ENCODE peak calls at places on chromosomes 12 and 14, in nine cellular contexts. G, Q, Z, I, O, H, M, W and U are unnamed samples.

GRCh38 chr12:14416658-14417057 is 51.2 kb downstream of the ATF7IP start:
- DNase-seq in G (no peak), Q (peak; percentile 77), Z (no peak), I (peak; percentile 75), O (no peak), H (peak; percentile 86), M (no peak), W (no peak), U (peak; percentile 16)

GRCh38 chr14:100436745-100437406 is 113.7 kb downstream of the SLC25A47 start:
- DNase-seq in G (no peak), Q (no peak), Z (no peak), I (no peak), O (no peak), H (no peak), M (no peak), W (no peak), U (no peak)

GRCh38 chr14:49581209-49581960 is 4.8 kb downstream of the RPS29 start:
- DNase-seq in G (no peak), Q (no peak), Z (no peak), I (no peak), O (no peak), H (no peak), M (no peak), W (no peak), U (no peak)

GRCh38 chr14:56463491-56463890 is 116.1 kb upstream of the TMEM260 start:
- DNase-seq in G (no peak), Q (no peak), Z (no peak), I (no peak), O (no peak), H (no peak), M (no peak), W (no peak), U (no peak)

GRCh38 chr14:87250992-87251391 is 742.0 kb downstream of the GALC start:
- DNase-seq in G (no peak), Q (no peak), Z (no peak), I (no peak), O (no peak), H (no peak), M (no peak), W (peak; percentile 30), U (no peak)

GRCh38 chr14:94689218-94689984 is 77.2 kb downstream of the SERPINA3 start:
- DNase-seq in G (peak; percentile 74), Q (peak; percentile 4), Z (peak; percentile 69), I (no peak), O (peak; percentile 27), H (peak; percentile 31), M (peak; percentile 86), W (peak; percentile 50), U (no peak)

GRCh38 chr12:43776498-43776897 is 17.7 kb downstream of the IRAK4 start:
- DNase-seq in G (peak; percentile 8), Q (no peak), Z (no peak), I (no peak), O (no peak), H (peak; percentile 13), M (no peak), W (peak; percentile 4), U (no peak)

GRCh38 chr12:114163766-114164165 is 197.6 kb upstream of the RBM19 start:
- DNase-seq in G (peak; percentile 84), Q (peak; percentile 92), Z (no peak), I (no peak), O (no peak), H (peak; percentile 51), M (no peak), W (no peak), U (no peak)